ENCODE peak calls at places on chromosomes 6 and 20, in five cellular contexts. One of them, this sample, is unnamed.

GRCh38 chr20:58111340-58112016 is 117.0 kb downstream of the ANKRD60 start:
- DNase-seq in lower lobe of right lung: no peak
- DNase-seq in amniotic stem cell: no peak
- DNase-seq in endothelial cell of umbilical vein: no peak
- DNase-seq in LoVo: no peak
- DNase-seq in this sample: no peak

GRCh38 chr6:16058188-16058780 is 70.6 kb upstream of the MYLIP start:
- DNase-seq in lower lobe of right lung: no peak
- DNase-seq in amniotic stem cell: no peak
- DNase-seq in endothelial cell of umbilical vein: no peak
- DNase-seq in LoVo: no peak
- DNase-seq in this sample: no peak

GRCh38 chr6:118327237-118327636 is 220.9 kb upstream of the PLN start:
- DNase-seq in lower lobe of right lung: no peak
- DNase-seq in amniotic stem cell: no peak
- DNase-seq in endothelial cell of umbilical vein: no peak
- DNase-seq in LoVo: no peak
- DNase-seq in this sample: no peak

GRCh38 chr6:68343901-68344300 is 291.2 kb upstream of the ADGRB3 start:
- DNase-seq in lower lobe of right lung: no peak
- DNase-seq in amniotic stem cell: no peak
- DNase-seq in endothelial cell of umbilical vein: no peak
- DNase-seq in LoVo: peak
- DNase-seq in this sample: peak

GRCh38 chr6:29723666-29724588 is 693 bp downstream of the HLA-F start:
- DNase-seq in lower lobe of right lung: peak
- DNase-seq in amniotic stem cell: no peak
- DNase-seq in endothelial cell of umbilical vein: peak
- DNase-seq in LoVo: no peak
- DNase-seq in this sample: no peak

GRCh38 chr20:5863040-5863811 is 87.1 kb downstream of the TRMT6 start:
- DNase-seq in lower lobe of right lung: no peak
- DNase-seq in amniotic stem cell: no peak
- DNase-seq in endothelial cell of umbilical vein: peak
- DNase-seq in LoVo: no peak
- DNase-seq in this sample: no peak

GRCh38 chr20:33584976-33585375 is 77.2 kb upstream of the C20orf144 start:
- DNase-seq in lower lobe of right lung: no peak
- DNase-seq in amniotic stem cell: no peak
- DNase-seq in endothelial cell of umbilical vein: no peak
- DNase-seq in LoVo: no peak
- DNase-seq in this sample: no peak

GRCh38 chr6:63858691-63859090 is 223.1 kb downstream of the PHF3 start:
- DNase-seq in lower lobe of right lung: no peak
- DNase-seq in amniotic stem cell: no peak
- DNase-seq in endothelial cell of umbilical vein: no peak
- DNase-seq in LoVo: no peak
- DNase-seq in this sample: no peak

GRCh38 chr6:28474441-28475219 is 31.3 kb upstream of the ZSCAN23 start:
- DNase-seq in lower lobe of right lung: no peak
- DNase-seq in amniotic stem cell: peak
- DNase-seq in endothelial cell of umbilical vein: peak
- DNase-seq in LoVo: peak
- DNase-seq in this sample: peak

GRCh38 chr6:134850906-134851305 is 99.0 kb downstream of the ALDH8A1 start:
- DNase-seq in lower lobe of right lung: no peak
- DNase-seq in amniotic stem cell: no peak
- DNase-seq in endothelial cell of umbilical vein: no peak
- DNase-seq in LoVo: no peak
- DNase-seq in this sample: peak

GRCh38 chr6:111038534-111039252 is 48.6 kb upstream of the SLC16A10 start:
- DNase-seq in lower lobe of right lung: no peak
- DNase-seq in amniotic stem cell: no peak
- DNase-seq in endothelial cell of umbilical vein: no peak
- DNase-seq in LoVo: no peak
- DNase-seq in this sample: no peak

GRCh38 chr20:49400410-49400809 is 82.1 kb downstream of the KCNB1 start:
- DNase-seq in lower lobe of right lung: no peak
- DNase-seq in amniotic stem cell: no peak
- DNase-seq in endothelial cell of umbilical vein: no peak
- DNase-seq in LoVo: no peak
- DNase-seq in this sample: no peak

GRCh38 chr20:17735206-17735804 is 35.5 kb downstream of the BANF2 start:
- DNase-seq in lower lobe of right lung: no peak
- DNase-seq in amniotic stem cell: no peak
- DNase-seq in endothelial cell of umbilical vein: peak
- DNase-seq in LoVo: no peak
- DNase-seq in this sample: no peak

GRCh38 chr6:3318226-3318625 is 59.5 kb downstream of the PSMG4 start:
- DNase-seq in lower lobe of right lung: no peak
- DNase-seq in amniotic stem cell: no peak
- DNase-seq in endothelial cell of umbilical vein: no peak
- DNase-seq in LoVo: no peak
- DNase-seq in this sample: no peak

GRCh38 chr6:74333406-74333805 is 637.4 kb downstream of the CD109 start:
- DNase-seq in lower lobe of right lung: no peak
- DNase-seq in amniotic stem cell: no peak
- DNase-seq in endothelial cell of umbilical vein: no peak
- DNase-seq in LoVo: no peak
- DNase-seq in this sample: no peak

GRCh38 chr20:1383621-1384404 is 9.0 kb downstream of the FKBP1A start:
- DNase-seq in lower lobe of right lung: no peak
- DNase-seq in amniotic stem cell: no peak
- DNase-seq in endothelial cell of umbilical vein: no peak
- DNase-seq in LoVo: no peak
- DNase-seq in this sample: no peak

GRCh38 chr20:63148696-63149095 is 67.2 kb downstream of the YTHDF1 start:
- DNase-seq in lower lobe of right lung: peak
- DNase-seq in amniotic stem cell: no peak
- DNase-seq in endothelial cell of umbilical vein: no peak
- DNase-seq in LoVo: no peak
- DNase-seq in this sample: no peak

GRCh38 chr6:121522265-121522664 is 86.8 kb downstream of the GJA1 start:
- DNase-seq in lower lobe of right lung: no peak
- DNase-seq in amniotic stem cell: peak
- DNase-seq in endothelial cell of umbilical vein: peak
- DNase-seq in LoVo: no peak
- DNase-seq in this sample: no peak

GRCh38 chr6:16991981-16992629 is 109.7 kb upstream of the STMND1 start:
- DNase-seq in lower lobe of right lung: no peak
- DNase-seq in amniotic stem cell: no peak
- DNase-seq in endothelial cell of umbilical vein: no peak
- DNase-seq in LoVo: no peak
- DNase-seq in this sample: no peak

GRCh38 chr6:394641-395289 is 3.2 kb downstream of the IRF4 start:
- DNase-seq in lower lobe of right lung: no peak
- DNase-seq in amniotic stem cell: no peak
- DNase-seq in endothelial cell of umbilical vein: no peak
- DNase-seq in LoVo: no peak
- DNase-seq in this sample: no peak

GRCh38 chr6:88867841-88868558 is 95.4 kb downstream of the RNGTT start:
- DNase-seq in lower lobe of right lung: no peak
- DNase-seq in amniotic stem cell: no peak
- DNase-seq in endothelial cell of umbilical vein: peak
- DNase-seq in LoVo: no peak
- DNase-seq in this sample: no peak

GRCh38 chr6:153076431-153076830 is 54.7 kb downstream of the RGS17 start:
- DNase-seq in lower lobe of right lung: no peak
- DNase-seq in amniotic stem cell: no peak
- DNase-seq in endothelial cell of umbilical vein: no peak
- DNase-seq in LoVo: no peak
- DNase-seq in this sample: no peak

GRCh38 chr6:16700202-16700997 is 60.9 kb downstream of the ATXN1 start:
- DNase-seq in lower lobe of right lung: no peak
- DNase-seq in amniotic stem cell: no peak
- DNase-seq in endothelial cell of umbilical vein: peak
- DNase-seq in LoVo: no peak
- DNase-seq in this sample: no peak

This sample was measured in iPS DF 6.9.